ENCODE peak calls at places on chromosomes 1 and 21, in eight cellular contexts. V is psoas muscle; F is CD8-positive, alpha-beta T cell; B is breast epithelium; T is left lung; L is RWPE1; E is A549; I is colonic mucosa. G is an unnamed sample.

GRCh38 chr1:115262886-115263285 is 75.2 kb downstream of the NGF start:
- DNase-seq in B (no peak), I (no peak), V (no peak), F (no peak), T (no peak), L (no peak), E (no peak), G (no peak)

GRCh38 chr1:56453016-56453721 is 126.2 kb downstream of the PLPP3 start:
- DNase-seq in F (no peak), B (peak; percentile 43), I (no peak), T (no peak), E (no peak), V (no peak), L (no peak), G (peak; percentile 71)

GRCh38 chr1:192807968-192808587 is 761 bp upstream of the RGS2 start:
- DNase-seq in V (no peak), I (no peak), L (peak; percentile 39), E (peak; percentile 16), F (no peak), B (peak; percentile 25), T (no peak), G (no peak)

GRCh38 chr1:172727956-172728603 is 69.2 kb downstream of the FASLG start:
- DNase-seq in V (no peak), F (no peak), B (no peak), T (no peak), L (no peak), I (no peak), E (no peak), G (no peak)

GRCh38 chr1:1144122-1144842 is 28.4 kb upstream of the C1orf159 start:
- DNase-seq in F (peak; percentile 79), V (no peak), L (no peak), T (no peak), E (no peak), I (peak; percentile 87), B (no peak), G (no peak)

GRCh38 chr1:150072959-150073358 is 5.4 kb downstream of the VPS45 start:
- DNase-seq in F (no peak), L (peak; percentile 13), B (no peak), V (no peak), T (no peak), E (peak; percentile 16), I (no peak), G (peak; percentile 53)

GRCh38 chr1:245434285-245434684 is 279.5 kb downstream of the KIF26B start:
- DNase-seq in V (no peak), L (no peak), T (no peak), I (no peak), F (no peak), B (no peak), E (peak; percentile 25), G (no peak)

GRCh38 chr1:49160677-49161076 is 384.0 kb upstream of the BEND5 start:
- DNase-seq in F (no peak), B (no peak), E (no peak), V (no peak), L (no peak), I (no peak), T (no peak), G (no peak)

GRCh38 chr21:10641107-10641506 is 119.7 kb downstream of the TPTE start:
- DNase-seq in I (no peak), L (no peak), B (no peak), T (no peak), E (no peak), F (no peak), V (no peak), G (no peak)

GRCh38 chr1:22379566-22379965 is 72.1 kb upstream of the ZBTB40 start:
- DNase-seq in L (no peak), V (no peak), E (no peak), I (no peak), B (no peak), F (no peak), T (no peak), G (no peak)

GRCh38 chr1:236759252-236759859 is 35.7 kb upstream of the MTR start:
- DNase-seq in E (peak; percentile 26), L (no peak), T (no peak), V (no peak), F (no peak), I (no peak), B (no peak), G (peak; percentile 65)

GRCh38 chr1:24744911-24745710 is at the start of gene CLIC4:
- DNase-seq in E (peak; percentile 75), L (peak; percentile 96), B (peak; percentile 99), I (peak; percentile 100), T (peak; percentile 100), V (peak; percentile 100), F (peak; percentile 99), G (peak; percentile 100)
- TF ChIP-seq CTCF in E (no peak), L (no peak), B (no peak), I (no peak), T (peak; percentile 10), V (peak; percentile 21), F (no peak), G (peak; percentile 20)

DNA sequence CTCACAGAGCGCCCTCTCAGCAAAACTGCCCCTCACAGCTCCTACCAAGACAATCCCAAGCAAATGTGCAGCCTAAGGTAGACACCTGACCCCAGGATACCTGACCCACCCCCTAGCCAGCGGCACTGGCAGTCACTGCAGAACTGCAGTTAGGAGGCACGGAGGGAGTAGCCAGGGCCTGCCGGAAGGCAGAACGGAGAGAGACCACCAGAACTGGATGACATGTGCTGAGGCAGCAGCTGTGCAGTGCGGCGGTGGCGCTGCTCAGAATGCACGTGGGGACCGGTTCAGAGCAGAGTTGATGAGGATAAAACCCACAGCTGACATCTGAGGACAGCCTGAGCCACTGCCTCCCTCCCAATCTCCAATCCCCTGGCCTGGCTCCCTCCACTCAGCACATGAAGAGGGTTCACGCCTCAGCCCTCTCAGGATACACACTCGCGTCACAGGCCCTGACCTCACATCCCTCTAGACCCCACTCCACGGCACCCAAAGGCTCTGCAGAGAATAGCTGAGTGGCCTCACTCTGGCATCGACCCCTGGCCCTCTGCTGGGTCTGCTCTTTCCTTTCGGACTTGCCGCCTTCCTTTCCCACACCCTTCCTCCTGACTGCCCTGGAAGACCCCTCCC is 29.6 kb downstream of the UBE2G2 start:
- DNase-seq in V (no peak), B (no peak), E (no peak), I (no peak), T (no peak), L (no peak), F (no peak), G (no peak)
- H3K27ac ChIP-seq in V (no peak overlapping the region), B (no peak overlapping the region), E (no peak overlapping the region), I (no peak overlapping the region), T (no peak overlapping the region), L (no peak overlapping the region), F (no peak overlapping the region), G (no peak overlapping the region)

DNA sequence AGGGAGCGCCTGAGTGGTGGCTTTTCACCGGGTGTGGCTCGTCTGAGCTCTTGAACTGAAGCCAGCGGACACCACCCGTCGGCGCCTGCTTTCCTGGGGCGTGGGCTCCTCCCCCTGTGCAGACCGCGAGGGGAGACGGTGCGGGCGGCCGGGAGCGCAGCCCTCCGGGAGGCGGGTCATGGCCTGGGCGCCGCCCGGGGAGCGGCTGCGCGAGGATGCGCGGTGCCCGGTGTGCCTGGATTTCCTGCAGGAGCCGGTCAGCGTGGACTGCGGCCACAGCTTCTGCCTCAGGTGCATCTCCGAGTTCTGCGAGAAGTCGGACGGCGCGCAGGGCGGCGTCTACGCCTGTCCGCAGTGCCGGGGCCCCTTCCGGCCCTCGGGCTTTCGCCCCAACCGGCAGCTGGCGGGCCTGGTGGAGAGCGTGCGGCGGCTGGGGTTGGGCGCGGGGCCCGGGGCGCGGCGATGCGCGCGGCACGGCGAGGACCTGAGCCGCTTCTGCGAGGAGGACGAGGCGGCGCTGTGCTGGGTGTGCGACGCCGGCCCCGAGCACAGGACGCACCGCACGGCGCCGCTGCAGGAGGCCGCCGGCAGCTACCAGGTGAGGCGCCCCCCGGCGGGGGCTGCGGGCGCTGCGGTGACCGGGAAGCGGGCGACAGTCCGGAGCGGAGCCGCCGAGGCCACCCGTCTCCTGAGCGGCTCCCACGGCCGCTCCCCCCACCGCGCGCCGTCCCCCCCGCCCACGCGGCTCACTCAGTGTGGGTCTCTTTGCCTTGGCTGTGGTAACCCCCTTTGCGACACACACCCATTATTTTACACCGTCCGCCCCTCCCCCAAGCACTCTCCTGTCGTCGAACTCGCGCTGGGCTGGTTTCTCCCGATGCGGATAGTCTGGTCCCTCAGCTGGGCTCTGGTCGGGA is at the start of gene TRIM58:
- DNase-seq in B (no peak), F (no peak), L (peak; percentile 39), I (peak; percentile 76), V (no peak), T (peak; percentile 79), E (no peak), G (no peak)
- TF ChIP-seq CTCF in B (peak; percentile 27), F (no peak), L (peak; percentile 39), I (no peak), V (no peak), T (no peak), E (no peak), G (no peak)

GRCh38 chr1:27652505-27652904 is 17.5 kb upstream of the FGR start:
- DNase-seq in L (no peak), V (no peak), F (no peak), I (no peak), T (no peak), E (no peak), B (no peak), G (no peak)
- H3K27ac ChIP-seq in L (no peak overlapping the region), V (no peak overlapping the region), F (no peak overlapping the region), I (no peak overlapping the region), T (peak overlapping the region; percentile 64), E (no peak overlapping the region), B (no peak overlapping the region), G (no peak overlapping the region)